ENCODE peak calls at places on chromosomes 13 and 19, in five cellular contexts. L, R, T, N and U are unnamed samples.

GRCh38 chr19:49761625-49762311 is 1.3 kb downstream of the TSKS start:
- DNase-seq in L (peak), R (no peak), T (peak), N (peak), U (peak)

GRCh38 chr13:20144141-20144850 is 16.6 kb downstream of the GJA3 start:
- DNase-seq in L (no peak), R (no peak), T (no peak), N (no peak), U (no peak)

GRCh38 chr19:8306235-8307054 is 1.7 kb downstream of the CD320 start:
- DNase-seq in L (no peak), R (no peak), T (peak), N (no peak), U (no peak)

GRCh38 chr19:30609656-30610270 is 237.6 kb downstream of the ZNF536 start:
- DNase-seq in L (no peak), R (no peak), T (no peak), N (no peak), U (no peak)

GRCh38 chr19:33143897-33144405 is 12.0 kb downstream of the WDR88 start:
- DNase-seq in L (peak), R (peak), T (peak), N (peak), U (peak)

GRCh38 chr19:30391554-30392551 is 19.7 kb downstream of the ZNF536 start:
- DNase-seq in L (no peak), R (peak), T (no peak), N (no peak), U (no peak)

GRCh38 chr13:107962209-107962608 is 253.1 kb downstream of the LIG4 start:
- DNase-seq in L (no peak), R (no peak), T (no peak), N (no peak), U (no peak)

GRCh38 chr19:55581145-55581827 is 638 bp upstream of the ZNF579 start:
- DNase-seq in L (no peak), R (peak), T (no peak), N (no peak), U (no peak)

GRCh38 chr19:50933640-50934039 is 19.2 kb downstream of the KLK5 start:
- DNase-seq in L (no peak), R (no peak), T (no peak), N (peak), U (peak)

GRCh38 chr19:19643158-19644053 is at the start of gene GMIP:
- DNase-seq in L (peak), R (peak), T (peak), N (peak), U (peak)

GRCh38 chr19:46603195-46603637 is 2.1 kb downstream of the CALM3 start:
- DNase-seq in L (peak), R (no peak), T (no peak), N (no peak), U (no peak)

GRCh38 chr13:106440846-106441245 is 94.6 kb downstream of the EFNB2 start:
- DNase-seq in L (no peak), R (peak), T (no peak), N (no peak), U (no peak)

GRCh38 chr13:110308377-110309158 is 1.5 kb downstream of the COL4A2 start:
- DNase-seq in L (no peak), R (peak), T (peak), N (peak), U (peak)

GRCh38 chr13:22049384-22049783 is 378.5 kb downstream of the FGF9 start:
- DNase-seq in L (no peak), R (no peak), T (no peak), N (no peak), U (no peak)

GRCh38 chr13:92355213-92355612 is 871.4 kb upstream of the GPC6 start:
- DNase-seq in L (no peak), R (peak), T (no peak), N (peak), U (peak)

GRCh38 chr19:5145521-5146511 is 176.9 kb downstream of the KDM4B start:
- DNase-seq in L (no peak), R (no peak), T (no peak), N (no peak), U (no peak)

GRCh38 chr19:44452367-44452766 is 4.1 kb upstream of the ZNF229 start:
- DNase-seq in L (no peak), R (no peak), T (no peak), N (no peak), U (no peak)

GRCh38 chr19:11125994-11126685 is 29.4 kb downstream of the SPC24 start:
- DNase-seq in L (peak), R (peak), T (peak), N (peak), U (peak)

GRCh38 chr13:20136781-20137703 is 23.8 kb downstream of the GJA3 start:
- DNase-seq in L (peak), R (peak), T (no peak), N (peak), U (peak)

GRCh38 chr13:113573065-113573464 is 11.5 kb upstream of the TFDP1 start:
- DNase-seq in L (no peak), R (no peak), T (no peak), N (no peak), U (no peak)

GRCh38 chr13:114087430-114087829 is 45.0 kb downstream of the RASA3 start:
- DNase-seq in L (no peak), R (peak), T (no peak), N (no peak), U (no peak)

GRCh38 chr13:113819341-113819730 is 44.5 kb downstream of the GAS6 start:
- DNase-seq in L (no peak), R (no peak), T (no peak), N (no peak), U (no peak)

GRCh38 chr19:17081672-17082630 is 6.4 kb downstream of the MYO9B start:
- DNase-seq in L (no peak), R (no peak), T (no peak), N (no peak), U (no peak)

DNA sequence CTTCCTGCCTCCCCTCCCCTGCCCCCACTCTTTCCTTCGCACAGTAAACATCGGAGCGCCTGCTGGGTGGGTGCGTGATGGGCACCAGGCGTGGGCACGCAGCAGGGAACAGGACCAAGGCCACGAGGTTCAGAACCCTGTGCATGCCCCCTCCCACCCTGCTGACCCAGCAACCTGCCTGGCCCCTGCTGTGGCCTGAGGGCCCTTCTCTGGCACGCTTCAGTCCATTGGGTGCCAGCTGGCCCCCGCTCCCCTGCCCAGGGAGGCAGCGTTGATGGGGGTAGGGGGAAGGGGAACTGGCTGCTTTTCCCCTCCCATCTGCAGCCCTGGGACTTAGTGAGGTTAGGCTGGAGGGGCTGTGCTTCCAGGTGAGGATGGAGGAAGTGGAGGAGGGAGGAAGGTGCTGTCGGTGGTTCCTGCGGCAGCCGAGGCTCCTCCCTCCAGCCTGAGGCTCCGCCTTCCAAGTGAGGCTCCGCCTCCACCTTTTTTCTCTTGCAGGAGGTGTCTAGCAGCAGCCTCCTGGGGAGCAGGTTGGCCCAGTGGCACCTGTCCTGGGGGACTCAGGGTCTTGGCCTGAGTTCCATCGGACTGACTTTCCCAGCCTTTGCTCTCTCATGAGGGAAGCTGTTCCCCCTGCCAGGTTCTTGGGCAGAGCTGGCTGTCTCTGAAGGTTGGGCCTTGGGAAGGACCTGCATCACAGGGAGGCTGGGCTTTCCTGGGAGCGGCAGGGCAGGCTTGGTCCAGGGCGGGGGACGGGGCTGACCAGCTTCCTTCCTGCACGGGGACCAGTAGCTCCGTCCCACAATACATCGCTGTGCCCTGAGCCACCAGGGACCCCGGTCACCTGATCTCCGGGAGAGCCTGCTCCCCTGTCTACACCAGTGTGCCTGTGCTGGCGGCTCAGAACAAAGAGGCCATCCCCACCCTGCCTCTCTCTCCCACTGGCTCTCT is 7.3 kb downstream of the PIAS4 start:
- DNase-seq in L (peak), R (peak), T (no peak), N (no peak), U (no peak)
- H3K4me3 ChIP-seq in L (no peak), R (no peak), T (no peak), N (no peak), U (no peak)

GRCh38 chr13:41496420-41497234 is 39.3 kb downstream of the RGCC start:
- DNase-seq in L (no peak), R (no peak), T (no peak), N (peak), U (peak)

GRCh38 chr13:41494202-41494601 is 36.9 kb downstream of the RGCC start:
- DNase-seq in L (no peak), R (no peak), T (no peak), N (no peak), U (no peak)

GRCh38 chr13:41490616-41491015 is 33.3 kb downstream of the RGCC start:
- DNase-seq in L (no peak), R (no peak), T (no peak), N (no peak), U (no peak)

GRCh38 chr13:41495044-41495443 is 37.7 kb downstream of the RGCC start:
- DNase-seq in L (no peak), R (peak), T (no peak), N (no peak), U (no peak)

DNA sequence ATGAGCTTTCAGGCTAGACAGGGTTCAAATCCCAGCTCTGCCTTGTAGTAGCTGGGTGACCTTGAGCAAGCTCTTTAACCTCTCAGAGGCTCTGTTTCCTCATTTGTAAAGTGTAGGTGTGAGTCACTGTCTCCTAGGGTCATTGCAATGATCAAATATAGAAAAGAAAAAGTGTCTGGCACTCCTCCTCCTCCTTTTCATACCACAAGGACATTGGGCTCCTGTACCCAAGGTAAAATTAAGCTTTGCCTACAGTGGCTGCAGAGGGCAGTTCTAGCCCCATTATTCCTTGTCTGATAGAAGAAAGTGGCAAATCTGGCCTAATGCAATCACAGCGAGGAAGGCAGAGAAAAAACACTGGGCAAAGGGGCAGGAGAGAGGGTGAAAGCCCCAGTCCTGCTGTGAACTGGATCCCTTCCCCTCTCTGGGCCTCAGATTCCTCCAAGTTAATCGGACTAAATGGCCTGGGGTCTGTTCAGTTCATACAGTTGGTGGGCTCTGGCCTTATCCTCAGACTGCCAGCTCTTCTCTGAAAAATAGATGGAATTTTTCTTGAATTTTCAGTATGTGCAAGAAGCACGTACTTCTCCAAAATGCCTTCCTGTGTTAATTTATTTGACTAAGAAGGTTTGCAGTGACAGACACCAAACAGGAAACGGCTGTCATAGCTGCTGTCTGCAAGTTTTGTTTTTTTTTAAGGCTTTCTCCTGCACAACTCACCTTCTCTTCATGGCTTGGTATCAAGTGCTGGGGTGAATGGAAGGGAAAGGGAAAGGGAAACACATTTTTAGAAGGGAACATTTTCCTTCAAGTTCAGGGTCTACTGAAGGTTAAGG is 35.3 kb downstream of the RGCC start:
- DNase-seq in L (peak), R (no peak), T (no peak), N (no peak), U (no peak)
- H3K4me3 ChIP-seq in L (peak), R (no peak), T (no peak), N (no peak), U (no peak)

DNA sequence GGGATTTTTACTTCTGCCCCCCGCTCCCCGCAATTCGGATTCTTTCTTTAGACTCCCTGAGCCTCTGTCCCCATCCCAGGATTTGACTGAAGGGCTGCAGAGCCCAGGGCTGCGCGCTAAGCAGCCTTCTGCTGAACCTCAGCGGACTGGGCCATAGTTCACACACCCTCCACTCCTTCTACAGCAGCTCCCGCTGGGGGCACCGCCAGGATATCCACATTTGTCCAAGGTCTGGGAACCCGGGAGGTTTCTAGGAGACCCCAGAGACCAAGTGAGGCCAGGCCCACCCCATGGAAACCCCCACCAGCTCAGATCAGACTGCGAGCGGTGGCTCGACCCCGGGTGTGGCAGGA is 463.3 kb downstream of the ITGBL1 start:
- DNase-seq in L (no peak), R (peak), T (no peak), N (no peak), U (no peak)
- H3K4me3 ChIP-seq in L (no peak), R (peak), T (no peak), N (no peak), U (no peak)

DNA sequence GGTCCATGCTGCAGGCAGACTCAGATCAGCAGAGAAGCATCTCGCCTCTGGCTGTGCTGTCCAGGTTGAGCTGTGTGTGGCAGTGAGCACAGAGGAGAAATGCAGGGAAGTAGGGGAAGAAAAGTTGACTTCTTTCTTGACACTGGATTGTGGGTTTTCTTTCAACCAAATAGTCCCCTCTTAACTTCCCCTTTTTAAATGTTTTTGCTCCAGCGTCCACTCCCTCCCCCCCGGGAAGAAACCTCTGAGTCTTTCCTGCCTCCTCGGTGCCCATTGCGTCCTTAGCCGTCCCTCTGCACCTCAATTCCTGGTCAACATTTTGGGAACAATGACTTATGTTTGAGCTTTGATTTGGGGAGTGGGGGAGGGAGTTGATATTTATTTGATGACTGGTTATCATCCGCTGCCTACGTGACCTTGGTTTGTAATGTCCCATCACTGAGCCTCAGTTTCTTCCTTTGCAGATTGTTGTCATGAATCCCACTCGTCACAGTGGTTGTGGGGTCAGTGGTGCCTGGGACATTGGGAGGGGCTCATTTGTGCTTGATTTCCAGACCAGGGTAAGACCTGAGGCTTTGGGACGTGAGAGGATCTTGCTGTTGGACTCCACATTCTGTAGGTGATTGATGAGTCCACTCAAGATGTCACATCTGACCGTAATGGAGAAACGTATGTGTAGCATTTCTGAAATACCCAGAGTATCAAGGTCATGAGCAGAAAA is at the start of gene LILRB2:
- DNase-seq in L (no peak), R (no peak), T (no peak), N (no peak), U (no peak)
- H3K4me3 ChIP-seq in L (no peak), R (no peak), T (no peak), N (no peak), U (no peak)

GRCh38 chr19:6694147-6694815 is 24.3 kb upstream of the TNFSF14 start:
- DNase-seq in L (no peak), R (no peak), T (no peak), N (no peak), U (no peak)

GRCh38 chr19:6699935-6700334 is 20.5 kb downstream of the C3 start:
- DNase-seq in L (no peak), R (no peak), T (no peak), N (no peak), U (no peak)

GRCh38 chr19:6696239-6696820 is 24.1 kb downstream of the C3 start:
- DNase-seq in L (no peak), R (no peak), T (no peak), N (no peak), U (no peak)

GRCh38 chr19:6700586-6701316 is 19.7 kb downstream of the C3 start:
- DNase-seq in L (no peak), R (no peak), T (no peak), N (no peak), U (no peak)

GRCh38 chr19:6697291-6697690 is 23.2 kb downstream of the C3 start:
- DNase-seq in L (no peak), R (no peak), T (no peak), N (no peak), U (no peak)
- H3K4me3 ChIP-seq in L (no peak), R (no peak), T (no peak), N (no peak), U (no peak)